ENCODE peak calls at places on chromosomes 11 and 22, in six cellular contexts. Q is colonic mucosa, O is Peyer's patch, R is keratinocyte, J is neural crest cell, Y is HCT116. S is an unnamed sample.

GRCh38 chr11:127412722-127413121 is 412.2 kb upstream of the KIRREL3 start:
- DNase-seq in Q (no peak), O (no peak), R (no peak), J (no peak), Y (no peak), S (peak; percentile 46)

GRCh38 chr11:61711037-61711436 is 30.8 kb downstream of the DAGLA start:
- DNase-seq in Q (no peak), O (no peak), R (no peak), J (no peak), Y (no peak), S (no peak)

GRCh38 chr11:12232819-12233601 is 122.6 kb downstream of the MICAL2 start:
- DNase-seq in Q (no peak), O (no peak), R (no peak), J (no peak), Y (peak; percentile 55), S (no peak)

GRCh38 chr11:123434911-123435310 is 4.8 kb downstream of the GRAMD1B start:
- DNase-seq in Q (no peak), O (no peak), R (no peak), J (no peak), Y (no peak), S (no peak)

GRCh38 chr11:114159802-114160588 is 100.5 kb downstream of the ZBTB16 start:
- DNase-seq in Q (peak; percentile 100), O (peak; percentile 99), R (peak; percentile 95), J (peak; percentile 36), Y (peak; percentile 68), S (peak; percentile 99)

GRCh38 chr11:31882951-31883392 is 71.8 kb upstream of the PAX6 start:
- DNase-seq in Q (no peak), O (no peak), R (no peak), J (no peak), Y (no peak), S (no peak)

GRCh38 chr11:12170984-12171383 is 60.6 kb downstream of the MICAL2 start:
- DNase-seq in Q (no peak), O (no peak), R (no peak), J (no peak), Y (no peak), S (no peak)

GRCh38 chr11:44358713-44359112 is 48.8 kb upstream of the ALX4 start:
- DNase-seq in Q (no peak), O (no peak), R (no peak), J (no peak), Y (no peak), S (no peak)

GRCh38 chr11:7245341-7245740 is 6.4 kb upstream of the SYT9 start:
- DNase-seq in Q (no peak), O (no peak), R (no peak), J (no peak), Y (no peak), S (no peak)

GRCh38 chr22:49867303-49868250 is 13.9 kb downstream of the ZBED4 start:
- DNase-seq in Q (no peak), O (no peak), R (no peak), J (no peak), Y (no peak), S (no peak)

GRCh38 chr11:32396991-32397390 is 38.3 kb downstream of the WT1 start:
- DNase-seq in Q (no peak), O (no peak), R (no peak), J (no peak), Y (no peak), S (no peak)

GRCh38 chr22:46245515-46245914 is 4.6 kb downstream of the CDPF1 start:
- DNase-seq in Q (no peak), O (no peak), R (no peak), J (no peak), Y (no peak), S (peak; percentile 86)

GRCh38 chr11:14789879-14790484 is 102.0 kb downstream of the CYP2R1 start:
- DNase-seq in Q (no peak), O (no peak), R (no peak), J (no peak), Y (no peak), S (no peak)

GRCh38 chr11:23023319-23023718 is 163.0 kb upstream of the CCDC179 start:
- DNase-seq in Q (no peak), O (no peak), R (no peak), J (no peak), Y (no peak), S (no peak)

GRCh38 chr22:42967933-42968332 is 47.0 kb downstream of the PACSIN2 start:
- DNase-seq in Q (peak; percentile 50), O (no peak), R (no peak), J (no peak), Y (no peak), S (peak; percentile 79)

GRCh38 chr11:120523196-120523595 is 11.6 kb downstream of the GRIK4 start:
- DNase-seq in Q (no peak), O (no peak), R (no peak), J (no peak), Y (no peak), S (no peak)

GRCh38 chr11:75371930-75372876 is 20.7 kb upstream of the ARRB1 start:
- DNase-seq in Q (peak; percentile 75), O (peak; percentile 62), R (no peak), J (no peak), Y (no peak), S (no peak)

GRCh38 chr22:41530612-41531421 is 13.5 kb downstream of the POLR3H start:
- DNase-seq in Q (no peak), O (no peak), R (no peak), J (no peak), Y (no peak), S (no peak)

GRCh38 chr11:120129570-120129969 is 8.3 kb downstream of the TRIM29 start:
- DNase-seq in Q (no peak), O (peak; percentile 45), R (no peak), J (no peak), Y (no peak), S (peak; percentile 58)

GRCh38 chr11:128399186-128399585 is 188.2 kb downstream of the ETS1 start:
- DNase-seq in Q (no peak), O (no peak), R (no peak), J (no peak), Y (no peak), S (no peak)

GRCh38 chr22:19554834-19555404 is 30.7 kb upstream of the CLDN5 start:
- DNase-seq in Q (no peak), O (no peak), R (no peak), J (no peak), Y (peak; percentile 28), S (no peak)

GRCh38 chr11:843086-843704 is 543 bp downstream of the TSPAN4 start:
- DNase-seq in Q (no peak), O (no peak), R (no peak), J (no peak), Y (no peak), S (no peak)

GRCh38 chr11:1462576-1462975 is 24.0 kb downstream of the MOB2 start:
- DNase-seq in Q (no peak), O (no peak), R (no peak), J (no peak), Y (no peak), S (no peak)

GRCh38 chr11:133726576-133726975 is 118.7 kb downstream of the SPATA19 start:
- DNase-seq in Q (no peak), O (no peak), R (no peak), J (no peak), Y (no peak), S (no peak)

GRCh38 chr22:22060200-22061084 is 77.9 kb upstream of the TOP3B start:
- DNase-seq in Q (peak; percentile 56), O (peak; percentile 63), R (no peak), J (peak; percentile 57), Y (peak; percentile 22), S (no peak)

GRCh38 chr11:121318848-121319834 is 26.6 kb downstream of the SC5D start:
- DNase-seq in Q (no peak), O (no peak), R (no peak), J (peak; percentile 31), Y (peak; percentile 32), S (no peak)

GRCh38 chr11:19670030-19670761 is 42.4 kb upstream of the NAV2 start:
- DNase-seq in Q (peak; percentile 27), O (no peak), R (no peak), J (no peak), Y (peak; percentile 37), S (no peak)

GRCh38 chr11:86230196-86230813 is 14.2 kb upstream of the EED start:
- DNase-seq in Q (no peak), O (no peak), R (no peak), J (no peak), Y (peak; percentile 39), S (no peak)

GRCh38 chr22:37186228-37186996 is 1.6 kb downstream of the C1QTNF6 start:
- DNase-seq in Q (no peak), O (peak; percentile 47), R (no peak), J (no peak), Y (peak; percentile 97), S (peak; percentile 49)

GRCh38 chr22:36467946-36468345 is 13.5 kb downstream of the TXN2 start:
- DNase-seq in Q (no peak), O (no peak), R (no peak), J (no peak), Y (peak; percentile 58), S (no peak)

DNA sequence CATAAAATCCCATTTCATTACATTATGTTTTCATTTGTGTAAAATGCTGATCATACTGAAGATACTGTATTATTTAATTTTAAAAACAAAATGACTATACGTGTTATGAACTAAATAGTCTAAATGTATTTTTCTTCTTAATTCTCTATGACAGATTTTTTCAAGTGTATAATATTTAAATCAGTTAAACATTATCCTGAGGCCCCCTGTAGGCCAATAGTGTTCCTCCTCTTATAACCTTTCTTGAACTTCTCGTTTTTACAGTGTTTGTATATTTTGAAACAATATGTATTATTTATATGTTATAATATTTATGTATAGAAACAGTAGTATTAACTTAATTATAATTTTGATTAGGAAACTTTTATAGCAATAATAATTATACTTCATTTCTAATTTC is 151.1 kb upstream of the CHORDC1 start:
- DNase-seq in Q (no peak), O (no peak), R (no peak), J (no peak), Y (no peak), S (no peak)
- TF ChIP-seq CTCF in Q (no peak), O (no peak), R (no peak), J (peak; percentile 27), Y (no peak), S (no peak)

GRCh38 chr11:95734009-95734572 is 55.5 kb downstream of the FAM76B start:
- DNase-seq in Q (no peak), O (no peak), R (no peak), J (no peak), Y (no peak), S (no peak)

GRCh38 chr11:95739526-95739925 is 50.1 kb downstream of the FAM76B start:
- DNase-seq in Q (no peak), O (no peak), R (no peak), J (no peak), Y (no peak), S (no peak)

GRCh38 chr11:95736268-95737208 is 53.0 kb downstream of the FAM76B start:
- DNase-seq in Q (no peak), O (no peak), R (no peak), J (no peak), Y (no peak), S (no peak)

GRCh38 chr11:95739108-95739507 is 50.5 kb downstream of the FAM76B start:
- DNase-seq in Q (no peak), O (no peak), R (no peak), J (no peak), Y (no peak), S (no peak)
- TF ChIP-seq CTCF in Q (no peak), O (no peak), R (no peak), J (no peak), Y (no peak), S (no peak)

GRCh38 chr11:63274776-63275175 is 31.4 kb upstream of the SLC22A25 start:
- DNase-seq in Q (no peak), O (no peak), R (no peak), J (no peak), Y (peak; percentile 6), S (no peak)
- TF ChIP-seq CTCF in Q (no peak), O (no peak), R (no peak), J (no peak), Y (no peak), S (no peak)

GRCh38 chr11:70105755-70106571 is 27.8 kb downstream of the ANO1 start:
- DNase-seq in Q (no peak), O (no peak), R (no peak), J (no peak), Y (no peak), S (no peak)
- TF ChIP-seq CTCF in Q (no peak), O (no peak), R (no peak), J (no peak), Y (no peak), S (no peak)

S was measured in kidney.